ENCODE peak calls at places on chromosomes 4 and X, in five cellular contexts. One of them, this sample, is unnamed.

GRCh38 chr4:26058537-26058936 is 144.5 kb downstream of the SMIM20 start:
- DNase-seq in lower leg skin: no peak
- DNase-seq in cardiac muscle cell: no peak
- DNase-seq in astrocyte of the spinal cord: no peak
- DNase-seq in WTC11: no peak
- DNase-seq in this sample: no peak

GRCh38 chr4:47551682-47552081 is 66.6 kb downstream of the ATP10D start:
- DNase-seq in lower leg skin: no peak
- DNase-seq in cardiac muscle cell: no peak
- DNase-seq in astrocyte of the spinal cord: peak; percentile 56
- DNase-seq in WTC11: no peak
- DNase-seq in this sample: no peak

GRCh38 chr4:8427761-8428287 is 12.7 kb downstream of the ACOX3 start:
- DNase-seq in lower leg skin: peak; percentile 44
- DNase-seq in cardiac muscle cell: peak; percentile 57
- DNase-seq in astrocyte of the spinal cord: peak; percentile 26
- DNase-seq in WTC11: no peak
- DNase-seq in this sample: no peak

GRCh38 chr4:145842224-145842887 is 96.3 kb downstream of the ZNF827 start:
- DNase-seq in lower leg skin: no peak
- DNase-seq in cardiac muscle cell: peak; percentile 66
- DNase-seq in astrocyte of the spinal cord: peak; percentile 32
- DNase-seq in WTC11: no peak
- DNase-seq in this sample: no peak

GRCh38 chrX:15913161-15913560 is 58.5 kb upstream of the AP1S2 start:
- DNase-seq in lower leg skin: no peak
- DNase-seq in cardiac muscle cell: no peak
- DNase-seq in astrocyte of the spinal cord: no peak
- DNase-seq in WTC11: no peak
- DNase-seq in this sample: no peak

GRCh38 chr4:123819362-123820035 is 422.9 kb downstream of the SPRY1 start:
- DNase-seq in lower leg skin: no peak
- DNase-seq in cardiac muscle cell: no peak
- DNase-seq in astrocyte of the spinal cord: no peak
- DNase-seq in WTC11: no peak
- DNase-seq in this sample: no peak

GRCh38 chr4:163353054-163353453 is 9.4 kb downstream of the NPY5R start:
- DNase-seq in lower leg skin: no peak
- DNase-seq in cardiac muscle cell: peak; percentile 52
- DNase-seq in astrocyte of the spinal cord: no peak
- DNase-seq in WTC11: no peak
- DNase-seq in this sample: no peak

GRCh38 chr4:184529283-184529682 is 54.9 kb upstream of the IRF2 start:
- DNase-seq in lower leg skin: no peak
- DNase-seq in cardiac muscle cell: no peak
- DNase-seq in astrocyte of the spinal cord: peak; percentile 48
- DNase-seq in WTC11: no peak
- DNase-seq in this sample: no peak

GRCh38 chr4:866761-867390 is 40.9 kb upstream of the CPLX1 start:
- DNase-seq in lower leg skin: no peak
- DNase-seq in cardiac muscle cell: no peak
- DNase-seq in astrocyte of the spinal cord: peak; percentile 32
- DNase-seq in WTC11: no peak
- DNase-seq in this sample: no peak

DNA sequence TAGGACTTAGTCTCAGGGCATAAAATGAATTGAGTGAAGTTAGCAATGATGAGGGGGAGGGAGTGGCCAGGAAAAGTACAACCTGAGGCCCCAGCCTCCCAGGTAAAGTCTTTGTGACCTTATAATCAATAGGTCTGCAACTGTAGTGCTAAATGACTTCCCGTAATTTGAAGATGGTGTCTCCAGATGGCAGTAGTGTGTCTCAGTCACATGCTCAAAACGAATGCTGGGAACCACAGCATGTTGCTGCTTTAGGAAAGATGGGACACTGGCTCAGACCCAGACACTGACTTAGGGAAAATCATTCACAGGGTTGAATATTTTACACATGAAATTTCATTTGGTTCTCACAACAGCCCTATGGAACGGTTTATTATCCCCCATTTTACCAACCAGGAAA is 10.3 kb downstream of the SRPX2 start:
- DNase-seq in lower leg skin: no peak
- DNase-seq in cardiac muscle cell: peak; percentile 48
- DNase-seq in astrocyte of the spinal cord: no peak
- DNase-seq in WTC11: no peak
- DNase-seq in this sample: no peak
- TF ChIP-seq CTCF in lower leg skin: no peak
- TF ChIP-seq CTCF in cardiac muscle cell: peak; percentile 28
- TF ChIP-seq CTCF in astrocyte of the spinal cord: peak; percentile 8
- TF ChIP-seq CTCF in WTC11: no peak
- TF ChIP-seq CTCF in this sample: no peak

GRCh38 chrX:57573754-57574153 is 18.1 kb upstream of the ZXDB start:
- DNase-seq in lower leg skin: no peak
- DNase-seq in cardiac muscle cell: no peak
- DNase-seq in astrocyte of the spinal cord: no peak
- DNase-seq in WTC11: no peak
- DNase-seq in this sample: no peak
- TF ChIP-seq CTCF in lower leg skin: no peak
- TF ChIP-seq CTCF in cardiac muscle cell: peak; percentile 45
- TF ChIP-seq CTCF in astrocyte of the spinal cord: peak; percentile 44
- TF ChIP-seq CTCF in WTC11: no peak
- TF ChIP-seq CTCF in this sample: peak; percentile 36

GRCh38 chr4:43778187-43778915 is 670.3 kb downstream of the KCTD8 start:
- DNase-seq in lower leg skin: no peak
- DNase-seq in cardiac muscle cell: no peak
- DNase-seq in astrocyte of the spinal cord: no peak
- DNase-seq in WTC11: no peak
- DNase-seq in this sample: no peak

GRCh38 chr4:43781125-43781524 is 667.5 kb downstream of the KCTD8 start:
- DNase-seq in lower leg skin: no peak
- DNase-seq in cardiac muscle cell: no peak
- DNase-seq in astrocyte of the spinal cord: no peak
- DNase-seq in WTC11: no peak
- DNase-seq in this sample: no peak

GRCh38 chr4:43782391-43782790 is 666.2 kb downstream of the KCTD8 start:
- DNase-seq in lower leg skin: no peak
- DNase-seq in cardiac muscle cell: no peak
- DNase-seq in astrocyte of the spinal cord: no peak
- DNase-seq in WTC11: no peak
- DNase-seq in this sample: no peak
- TF ChIP-seq CTCF in lower leg skin: no peak
- TF ChIP-seq CTCF in cardiac muscle cell: no peak
- TF ChIP-seq CTCF in astrocyte of the spinal cord: no peak
- TF ChIP-seq CTCF in WTC11: no peak
- TF ChIP-seq CTCF in this sample: no peak

DNA sequence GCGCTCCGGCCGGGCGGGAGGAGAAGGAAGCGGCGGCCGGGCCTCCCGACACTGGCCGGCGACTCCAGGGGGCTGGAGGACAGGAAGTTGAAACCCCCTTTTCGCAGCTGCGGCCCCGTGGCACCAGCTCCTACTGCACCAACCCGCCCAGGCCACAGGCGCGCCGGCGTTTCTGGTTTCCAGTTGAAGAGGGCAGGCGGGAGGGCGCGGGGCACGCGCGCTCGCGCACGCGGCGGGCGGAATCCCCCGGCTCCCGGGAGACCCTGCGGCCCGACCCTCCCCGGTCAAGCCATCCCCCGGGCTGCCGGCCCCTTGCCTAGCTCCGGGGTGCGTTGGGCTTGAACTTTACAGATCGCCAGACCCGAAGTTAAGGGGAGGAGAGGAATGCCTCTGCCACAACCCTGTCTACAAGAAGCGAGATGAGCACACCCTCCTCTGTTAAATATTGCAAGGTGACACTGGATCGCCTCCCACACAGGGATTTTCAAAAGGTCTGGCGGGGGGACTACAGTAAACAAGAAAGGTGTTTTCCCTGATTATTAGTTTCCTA is 1.5 kb downstream of the ELOVL6 start:
- DNase-seq in lower leg skin: peak; percentile 29
- DNase-seq in cardiac muscle cell: peak; percentile 61
- DNase-seq in astrocyte of the spinal cord: peak; percentile 49
- DNase-seq in WTC11: peak; percentile 74
- DNase-seq in this sample: no peak
- TF ChIP-seq CTCF in lower leg skin: no peak
- TF ChIP-seq CTCF in cardiac muscle cell: no peak
- TF ChIP-seq CTCF in astrocyte of the spinal cord: no peak
- TF ChIP-seq CTCF in WTC11: no peak
- TF ChIP-seq CTCF in this sample: no peak

DNA sequence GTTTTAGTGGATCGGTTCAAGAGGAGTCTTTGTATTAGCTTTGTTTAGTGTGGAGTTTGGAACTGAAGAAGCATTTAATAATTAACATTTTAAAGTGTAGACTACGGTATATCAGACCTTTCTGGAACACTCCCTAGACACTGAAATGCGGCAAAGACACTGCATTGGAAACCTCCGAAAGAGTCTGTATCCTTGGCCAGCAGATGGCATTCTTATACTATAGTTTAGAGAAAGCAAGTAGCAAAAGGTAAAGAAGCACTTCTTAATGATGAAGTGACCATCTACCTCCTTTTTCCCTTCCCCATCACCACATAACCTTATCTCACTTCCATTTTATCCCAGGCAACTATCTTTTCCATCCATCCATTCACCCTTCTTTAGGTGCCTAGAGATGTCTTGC is 7.6 kb downstream of the FABP2 start:
- DNase-seq in lower leg skin: no peak
- DNase-seq in cardiac muscle cell: peak; percentile 68
- DNase-seq in astrocyte of the spinal cord: peak; percentile 65
- DNase-seq in WTC11: no peak
- DNase-seq in this sample: no peak
- TF ChIP-seq CTCF in lower leg skin: no peak
- TF ChIP-seq CTCF in cardiac muscle cell: peak; percentile 55
- TF ChIP-seq CTCF in astrocyte of the spinal cord: peak; percentile 60
- TF ChIP-seq CTCF in WTC11: no peak
- TF ChIP-seq CTCF in this sample: peak; percentile 68

GRCh38 chr4:166067915-166068314 is 194.9 kb downstream of the TLL1 start:
- DNase-seq in lower leg skin: no peak
- DNase-seq in cardiac muscle cell: no peak
- DNase-seq in astrocyte of the spinal cord: no peak
- DNase-seq in WTC11: no peak
- DNase-seq in this sample: no peak
- TF ChIP-seq CTCF in lower leg skin: no peak
- TF ChIP-seq CTCF in cardiac muscle cell: no peak
- TF ChIP-seq CTCF in astrocyte of the spinal cord: no peak
- TF ChIP-seq CTCF in WTC11: no peak
- TF ChIP-seq CTCF in this sample: no peak

DNA sequence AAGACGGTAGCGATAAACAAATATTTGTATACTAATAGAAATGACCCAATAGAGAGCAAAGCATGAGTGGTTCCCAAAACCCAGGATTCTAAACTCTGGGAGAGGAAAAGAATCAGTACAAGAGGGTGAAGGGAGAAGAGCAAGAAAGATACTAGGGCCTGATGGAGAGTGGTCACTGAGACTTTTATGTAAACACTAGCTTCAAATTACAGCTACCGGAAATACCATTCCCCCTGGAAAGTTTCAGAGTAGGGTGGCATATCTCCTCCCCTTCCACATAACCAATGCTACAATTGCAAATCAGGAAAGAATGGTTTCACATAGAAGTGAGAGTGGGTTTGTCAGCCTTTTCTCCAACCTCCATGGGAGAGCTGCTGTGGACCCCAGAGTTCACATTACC is 77.1 kb downstream of the EIF4E start:
- DNase-seq in lower leg skin: no peak
- DNase-seq in cardiac muscle cell: peak; percentile 53
- DNase-seq in astrocyte of the spinal cord: peak; percentile 20
- DNase-seq in WTC11: no peak
- DNase-seq in this sample: no peak
- TF ChIP-seq CTCF in lower leg skin: no peak
- TF ChIP-seq CTCF in cardiac muscle cell: no peak
- TF ChIP-seq CTCF in astrocyte of the spinal cord: no peak
- TF ChIP-seq CTCF in WTC11: no peak
- TF ChIP-seq CTCF in this sample: no peak

GRCh38 chrX:45783002-45783401 is 582.3 kb upstream of the DIPK2B start:
- DNase-seq in lower leg skin: no peak
- DNase-seq in cardiac muscle cell: no peak
- DNase-seq in astrocyte of the spinal cord: no peak
- DNase-seq in WTC11: no peak
- DNase-seq in this sample: no peak

GRCh38 chrX:45778621-45779020 is 577.9 kb upstream of the DIPK2B start:
- DNase-seq in lower leg skin: no peak
- DNase-seq in cardiac muscle cell: no peak
- DNase-seq in astrocyte of the spinal cord: no peak
- DNase-seq in WTC11: no peak
- DNase-seq in this sample: no peak

GRCh38 chrX:45784590-45784989 is 583.9 kb upstream of the DIPK2B start:
- DNase-seq in lower leg skin: no peak
- DNase-seq in cardiac muscle cell: no peak
- DNase-seq in astrocyte of the spinal cord: no peak
- DNase-seq in WTC11: no peak
- DNase-seq in this sample: no peak

GRCh38 chrX:45781901-45782553 is 581.4 kb upstream of the DIPK2B start:
- DNase-seq in lower leg skin: no peak
- DNase-seq in cardiac muscle cell: peak; percentile 69
- DNase-seq in astrocyte of the spinal cord: peak; percentile 73
- DNase-seq in WTC11: no peak
- DNase-seq in this sample: no peak
- TF ChIP-seq CTCF in lower leg skin: no peak
- TF ChIP-seq CTCF in cardiac muscle cell: peak; percentile 35
- TF ChIP-seq CTCF in astrocyte of the spinal cord: peak; percentile 41
- TF ChIP-seq CTCF in WTC11: no peak
- TF ChIP-seq CTCF in this sample: no peak

GRCh38 chrX:50858548-50858947 is 44.6 kb upstream of the SHROOM4 start:
- DNase-seq in lower leg skin: no peak
- DNase-seq in cardiac muscle cell: no peak
- DNase-seq in astrocyte of the spinal cord: no peak
- DNase-seq in WTC11: no peak
- DNase-seq in this sample: no peak

GRCh38 chrX:50865311-50865710 is 45.2 kb upstream of the BMP15 start:
- DNase-seq in lower leg skin: no peak
- DNase-seq in cardiac muscle cell: no peak
- DNase-seq in astrocyte of the spinal cord: no peak
- DNase-seq in WTC11: no peak
- DNase-seq in this sample: no peak

GRCh38 chrX:50860518-50860917 is 46.5 kb upstream of the SHROOM4 start:
- DNase-seq in lower leg skin: no peak
- DNase-seq in cardiac muscle cell: no peak
- DNase-seq in astrocyte of the spinal cord: no peak
- DNase-seq in WTC11: no peak
- DNase-seq in this sample: no peak

DNA sequence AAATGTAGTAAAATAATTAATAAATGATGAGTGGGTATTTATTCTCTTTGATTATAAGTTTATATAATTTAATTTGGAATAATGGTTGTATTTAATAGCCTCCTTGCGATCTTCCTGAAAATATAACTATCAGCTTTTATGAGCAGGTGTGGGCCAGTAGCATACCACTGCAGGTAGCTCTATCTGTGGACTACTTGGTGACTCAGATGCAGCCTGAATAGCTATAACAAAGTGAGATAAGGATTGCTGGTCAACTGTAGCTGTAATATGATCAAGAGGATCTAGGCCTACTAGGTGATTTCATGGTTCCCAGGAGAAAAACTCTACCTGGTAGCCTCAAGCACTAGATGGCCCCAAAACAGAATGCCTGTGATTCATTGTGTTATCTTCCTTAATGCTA is 47.1 kb upstream of the BMP15 start:
- DNase-seq in lower leg skin: no peak
- DNase-seq in cardiac muscle cell: no peak
- DNase-seq in astrocyte of the spinal cord: no peak
- DNase-seq in WTC11: no peak
- DNase-seq in this sample: no peak
- TF ChIP-seq CTCF in lower leg skin: no peak
- TF ChIP-seq CTCF in cardiac muscle cell: no peak
- TF ChIP-seq CTCF in astrocyte of the spinal cord: no peak
- TF ChIP-seq CTCF in WTC11: no peak
- TF ChIP-seq CTCF in this sample: no peak

This sample was measured in progenitor cell of endocrine pancreas.